ENCODE peak calls at places on chromosomes 1 and 21, in ten cellular contexts. P is brain microvascular endothelial cell; B is caudate nucleus; Y is PC-9; T is CD8-positive, alpha-beta T cell; C is HL-60; G is foreskin keratinocyte; L is CD4-positive, alpha-beta T cell; K is suprapubic skin; V is stomach. U is an unnamed sample.

GRCh38 chr1:116486424-116486823 is 84.4 kb downstream of the CD58 start:
- DNase-seq in P (peak), B (no peak), Y (peak), T (no peak), C (no peak), G (no peak), L (no peak), K (no peak), V (no peak), U (no peak)

GRCh38 chr21:45823100-45823681 is 158.4 kb upstream of the COL6A1 start:
- DNase-seq in P (no peak), B (no peak), Y (no peak), T (no peak), C (no peak), G (no peak), L (no peak), K (no peak), V (no peak), U (no peak)

GRCh38 chr1:116737855-116738318 is 16.3 kb upstream of the CD2 start:
- DNase-seq in P (no peak), B (no peak), Y (no peak), T (peak), C (no peak), G (no peak), L (no peak), K (no peak), V (no peak), U (no peak)

GRCh38 chr1:205689479-205689878 is 9.2 kb upstream of the SLC45A3 start:
- DNase-seq in P (no peak), B (no peak), Y (no peak), T (no peak), C (no peak), G (no peak), L (no peak), K (peak), V (no peak), U (no peak)

GRCh38 chr21:41985662-41986416 is 24.3 kb downstream of the ZBTB21 start:
- DNase-seq in P (no peak), B (no peak), Y (no peak), T (no peak), C (no peak), G (no peak), L (no peak), K (no peak), V (no peak), U (no peak)

GRCh38 chr1:230068952-230069684 is 2.1 kb downstream of the GALNT2 start:
- DNase-seq in P (no peak), B (no peak), Y (peak), T (no peak), C (peak), G (no peak), L (no peak), K (no peak), V (peak), U (no peak)

GRCh38 chr1:22053018-22053860 is 730 bp downstream of the CDC42 start:
- DNase-seq in P (peak), B (peak), Y (no peak), T (peak), C (peak), G (peak), L (peak), K (peak), V (peak), U (no peak)

GRCh38 chr1:235920596-235921375 is 54.1 kb upstream of the LYST start:
- DNase-seq in P (no peak), B (no peak), Y (no peak), T (no peak), C (no peak), G (peak), L (no peak), K (no peak), V (peak), U (no peak)

GRCh38 chr1:209505044-209505443 is 78.5 kb upstream of the CAMK1G start:
- DNase-seq in P (peak), B (no peak), Y (no peak), T (no peak), C (no peak), G (peak), L (no peak), K (no peak), V (no peak), U (no peak)

GRCh38 chr1:236451796-236452373 is 57.8 kb downstream of the EDARADD start:
- DNase-seq in P (no peak), B (no peak), Y (no peak), T (peak), C (peak), G (no peak), L (peak), K (no peak), V (peak), U (no peak)

GRCh38 chr1:205774277-205775014 is 836 bp downstream of the RAB29 start:
- DNase-seq in P (no peak), B (no peak), Y (no peak), T (peak), C (no peak), G (peak), L (peak), K (no peak), V (no peak), U (no peak)

GRCh38 chr1:31932491-31933316 is 5.5 kb downstream of the PTP4A2 start:
- DNase-seq in P (no peak), B (no peak), Y (peak), T (no peak), C (peak), G (no peak), L (no peak), K (no peak), V (no peak), U (no peak)

GRCh38 chr1:207944571-207944970 is 33.6 kb upstream of the CD34 start:
- DNase-seq in P (no peak), B (no peak), Y (peak), T (no peak), C (no peak), G (peak), L (no peak), K (no peak), V (no peak), U (peak)

GRCh38 chr21:45698493-45698947 is 55.0 kb downstream of the PCBP3 start:
- DNase-seq in P (peak), B (no peak), Y (no peak), T (no peak), C (no peak), G (peak), L (no peak), K (no peak), V (no peak), U (peak)

GRCh38 chr1:231093158-231093922 is 53.3 kb upstream of the FAM89A start:
- DNase-seq in P (no peak), B (no peak), Y (no peak), T (no peak), C (no peak), G (no peak), L (no peak), K (no peak), V (no peak), U (no peak)

GRCh38 chr1:3900969-3901529 is 977 bp upstream of the C1orf174 start:
- DNase-seq in P (peak), B (peak), Y (peak), T (peak), C (peak), G (peak), L (peak), K (peak), V (peak), U (peak)

GRCh38 chr1:66231162-66232077 is 302.5 kb upstream of the SGIP1 start:
- DNase-seq in P (no peak), B (no peak), Y (peak), T (no peak), C (no peak), G (peak), L (no peak), K (no peak), V (no peak), U (no peak)

GRCh38 chr1:151069103-151069486 is 1.5 kb upstream of the GABPB2 start:
- DNase-seq in P (no peak), B (no peak), Y (no peak), T (no peak), C (no peak), G (no peak), L (no peak), K (no peak), V (no peak), U (no peak)

GRCh38 chr1:114511048-114511785 is at the start of gene TRIM33:
- DNase-seq in P (peak), B (peak), Y (peak), T (peak), C (peak), G (peak), L (peak), K (peak), V (peak), U (peak)

GRCh38 chr1:69639159-69639558 is 71.4 kb downstream of the LRRC7 start:
- DNase-seq in P (no peak), B (no peak), Y (no peak), T (no peak), C (no peak), G (no peak), L (no peak), K (no peak), V (no peak), U (no peak)

GRCh38 chr1:207493212-207493611 is 2.7 kb upstream of the CR1 start:
- DNase-seq in P (no peak), B (no peak), Y (no peak), T (no peak), C (no peak), G (no peak), L (no peak), K (no peak), V (no peak), U (no peak)

GRCh38 chr1:112263464-112263863 is 132.6 kb upstream of the CTTNBP2NL start:
- DNase-seq in P (peak), B (no peak), Y (peak), T (no peak), C (no peak), G (peak), L (no peak), K (no peak), V (no peak), U (peak)

GRCh38 chr1:224434447-224435317 is at the start of gene WDR26:
- DNase-seq in P (peak), B (peak), Y (peak), T (peak), C (peak), G (peak), L (peak), K (peak), V (peak), U (no peak)

GRCh38 chr1:182841368-182841988 is 2.3 kb downstream of the DHX9 start:
- DNase-seq in P (peak), B (no peak), Y (peak), T (no peak), C (no peak), G (peak), L (no peak), K (no peak), V (no peak), U (no peak)

GRCh38 chr1:185208626-185209170 is 51.7 kb downstream of the SWT1 start:
- DNase-seq in P (no peak), B (no peak), Y (no peak), T (no peak), C (no peak), G (peak), L (no peak), K (no peak), V (no peak), U (peak)

GRCh38 chr1:201155354-201155753 is 1.1 kb upstream of the TMEM9 start:
- DNase-seq in P (no peak), B (no peak), Y (no peak), T (no peak), C (no peak), G (no peak), L (no peak), K (no peak), V (no peak), U (no peak)

GRCh38 chr1:200179126-200179780 is 151.7 kb downstream of the NR5A2 start:
- DNase-seq in P (peak), B (no peak), Y (no peak), T (no peak), C (no peak), G (no peak), L (no peak), K (no peak), V (no peak), U (no peak)

GRCh38 chr1:35481229-35481628 is 76.0 kb downstream of the KIAA0319L start:
- DNase-seq in P (no peak), B (no peak), Y (no peak), T (no peak), C (no peak), G (no peak), L (no peak), K (no peak), V (no peak), U (no peak)

DNA sequence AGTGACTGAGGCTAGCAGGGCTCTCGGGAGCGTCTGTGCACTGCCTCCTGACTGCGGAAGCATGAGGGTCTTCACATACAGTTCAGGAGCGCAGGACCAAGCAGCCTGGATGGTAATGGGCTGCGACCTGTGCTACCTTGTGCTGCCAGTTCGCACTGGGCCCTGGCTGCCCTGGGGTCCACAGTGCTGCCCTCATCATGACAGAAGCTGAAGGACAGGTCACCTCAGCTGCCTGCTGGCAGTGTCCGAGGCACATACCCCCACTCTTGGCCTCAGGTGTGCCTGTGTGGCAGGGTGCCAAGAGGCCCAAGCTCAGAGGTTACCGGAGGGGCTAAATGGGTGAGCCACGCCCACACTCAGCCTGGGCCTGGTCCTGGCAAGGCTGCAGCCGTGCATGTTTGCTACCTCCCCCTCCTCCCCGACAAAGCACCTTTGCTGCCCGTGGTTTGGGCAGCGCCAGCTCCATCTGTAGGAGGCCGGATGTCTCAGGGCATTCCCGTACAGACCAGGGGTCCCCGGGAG is 4.4 kb downstream of the JMJD4 start:
- DNase-seq in P (no peak), B (no peak), Y (no peak), T (no peak), C (no peak), G (no peak), L (no peak), K (no peak), V (no peak), U (no peak)
- H3K27ac ChIP-seq in P (no peak), B (no peak), Y (no peak), T (no peak), C (no peak), G (no peak), L (no peak), K (no peak), V (peak), U (no peak)

GRCh38 chr21:17780539-17780938 is 38.6 kb downstream of the C21orf91 start:
- DNase-seq in P (no peak), B (no peak), Y (no peak), T (peak), C (peak), G (no peak), L (no peak), K (no peak), V (no peak), U (no peak)
- H3K27ac ChIP-seq in P (no peak), B (no peak), Y (no peak), T (no peak), C (peak), G (no peak), L (peak), K (no peak), V (peak), U (no peak)

GRCh38 chr1:150028322-150028721 is 17.8 kb upstream of the OTUD7B start:
- DNase-seq in P (no peak), B (no peak), Y (no peak), T (no peak), C (no peak), G (no peak), L (no peak), K (no peak), V (no peak), U (no peak)
- H3K27ac ChIP-seq in P (no peak), B (no peak), Y (no peak), T (no peak), C (no peak), G (no peak), L (no peak), K (no peak), V (no peak), U (no peak)

DNA sequence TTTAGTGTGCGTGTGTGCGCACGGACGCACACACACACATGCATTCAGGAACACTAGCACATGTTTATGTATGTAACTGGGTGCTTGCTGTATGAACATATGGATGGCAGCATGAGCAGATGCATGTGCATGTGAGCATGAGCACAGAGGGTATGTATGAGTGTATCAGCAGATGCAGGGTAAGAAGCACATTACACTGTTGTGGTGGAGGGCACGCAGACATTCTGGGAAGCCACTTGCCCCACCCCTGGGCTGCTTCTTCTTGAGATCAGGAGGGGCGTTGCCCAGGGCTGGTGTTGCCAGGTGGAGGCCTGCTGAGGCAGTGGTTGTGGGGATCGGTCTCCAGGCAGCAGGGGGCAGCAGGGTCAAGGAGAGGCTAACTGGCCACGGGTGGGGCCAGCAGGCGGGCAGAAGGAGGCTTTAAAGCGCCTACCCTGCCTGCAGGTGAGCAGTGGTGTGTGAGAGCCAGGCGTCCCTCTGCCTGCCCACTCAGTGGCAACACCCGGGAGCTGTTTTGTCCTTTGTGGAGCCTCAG is 3.9 kb upstream of the P3R3URF start:
- DNase-seq in P (no peak), B (no peak), Y (peak), T (no peak), C (no peak), G (peak), L (no peak), K (no peak), V (peak), U (peak)
- H3K27ac ChIP-seq in P (no peak), B (no peak), Y (peak), T (no peak), C (no peak), G (no peak), L (no peak), K (no peak), V (peak), U (peak)

DNA sequence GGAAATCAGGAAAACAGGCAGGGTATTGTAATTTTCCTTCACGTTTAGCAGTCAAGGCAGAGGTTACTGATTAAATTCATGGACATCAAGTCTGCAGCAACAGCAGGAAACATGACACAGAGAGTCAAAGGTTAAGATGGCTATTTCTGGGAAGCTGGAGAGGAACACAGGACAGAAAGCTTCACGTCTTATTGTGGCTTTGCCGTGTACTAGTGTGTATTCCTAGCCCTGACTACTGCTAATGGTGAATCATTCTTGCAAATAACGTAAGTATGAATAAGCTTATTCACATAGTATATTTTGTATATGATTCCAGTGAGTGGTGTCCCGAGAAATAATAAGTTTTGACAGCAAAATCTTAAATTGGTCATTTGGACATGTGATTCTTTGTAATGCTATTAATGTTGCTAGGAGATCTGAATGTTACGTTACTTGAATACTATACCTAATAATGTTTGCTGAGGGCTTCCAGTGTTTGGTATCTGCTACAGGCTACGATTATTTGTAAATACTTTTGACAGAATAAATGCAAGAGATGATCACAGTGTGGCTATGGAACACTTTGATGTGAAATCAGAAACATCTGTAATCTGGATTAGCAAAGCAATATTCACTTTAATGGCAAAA is 77.4 kb downstream of the DISP1 start:
- DNase-seq in P (peak), B (no peak), Y (no peak), T (no peak), C (no peak), G (no peak), L (no peak), K (no peak), V (no peak), U (no peak)
- H3K27ac ChIP-seq in P (peak), B (no peak), Y (no peak), T (no peak), C (no peak), G (no peak), L (no peak), K (no peak), V (no peak), U (no peak)

DNA sequence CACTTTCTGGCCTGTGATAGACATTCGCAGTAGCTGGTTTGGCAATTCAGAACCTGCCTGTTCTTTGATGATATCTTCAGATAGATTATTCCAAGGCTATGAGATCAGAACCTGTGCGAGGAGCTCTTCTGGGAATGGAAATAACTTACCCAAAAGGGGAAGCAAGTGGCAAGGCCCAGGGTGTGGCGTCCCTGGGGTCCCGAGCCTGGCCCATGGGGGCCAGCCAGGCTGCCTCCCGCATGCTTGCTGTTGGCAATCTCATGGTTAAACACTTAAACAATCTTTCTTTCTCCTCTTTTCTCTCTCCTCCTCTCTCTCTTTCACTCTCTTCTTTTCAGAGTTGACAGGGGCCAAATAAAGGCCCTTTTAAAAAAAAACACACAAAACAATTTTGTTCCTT is 108.1 kb downstream of the RNF220 start:
- DNase-seq in P (no peak), B (no peak), Y (no peak), T (no peak), C (no peak), G (no peak), L (no peak), K (no peak), V (no peak), U (no peak)
- H3K27ac ChIP-seq in P (no peak), B (peak), Y (no peak), T (no peak), C (no peak), G (no peak), L (no peak), K (no peak), V (no peak), U (no peak)